ENCODE peak calls at places on chromosomes 7 and 10, in six cellular contexts. Z is dorsolateral prefrontal cortex; S is GM12865; R is colonic mucosa; D is CD4-positive, alpha-beta T cell; B is A549. Y is an unnamed sample.

GRCh38 chr10:43945908-43946307 is 297.2 kb upstream of the ZNF32 start:
- DNase-seq in R (no peak), B (no peak), Z (no peak), S (no peak), D (no peak), Y (no peak)

GRCh38 chr10:61974611-61975010 is 73.1 kb downstream of the ARID5B start:
- DNase-seq in B (no peak), D (no peak), S (peak; percentile 77), R (peak; percentile 74), Z (no peak), Y (no peak)

GRCh38 chr7:37759519-37759918 is 76.0 kb downstream of the GPR141 start:
- DNase-seq in D (no peak), B (no peak), S (no peak), Z (no peak), R (no peak), Y (no peak)

GRCh38 chr10:5952731-5953385 is 24.5 kb downstream of the IL15RA start:
- DNase-seq in Z (no peak), S (no peak), D (no peak), B (no peak), R (no peak), Y (no peak)

GRCh38 chr7:132709971-132710567 is 133.8 kb upstream of the PLXNA4 start:
- DNase-seq in R (no peak), Z (no peak), S (peak; percentile 31), D (peak; percentile 9), B (no peak), Y (peak; percentile 53)

GRCh38 chr10:110641256-110641655 is 2.9 kb upstream of the RBM20 start:
- DNase-seq in B (peak; percentile 75), Z (no peak), S (peak; percentile 36), D (no peak), R (no peak), Y (peak; percentile 11)

GRCh38 chr7:137343483-137343841 is at the start of gene PTN:
- DNase-seq in S (no peak), R (no peak), D (no peak), B (no peak), Z (peak; percentile 22), Y (peak; percentile 6)

GRCh38 chr10:27153855-27154198 is 357 bp downstream of the YME1L1 start:
- DNase-seq in S (peak; percentile 33), D (no peak), B (peak; percentile 28), Z (no peak), R (no peak), Y (no peak)

GRCh38 chr7:129385116-129385515 is 49.1 kb upstream of the STRIP2 start:
- DNase-seq in B (no peak), Z (no peak), D (no peak), S (no peak), R (no peak), Y (no peak)

GRCh38 chr10:78812571-78813318 is 256.0 kb upstream of the ZMIZ1 start:
- DNase-seq in B (no peak), Z (no peak), R (no peak), D (no peak), S (no peak), Y (no peak)

GRCh38 chr7:139776486-139777303 is 1.1 kb downstream of the HIPK2 start:
- DNase-seq in B (peak; percentile 52), S (peak; percentile 56), D (peak; percentile 9), R (peak; percentile 47), Z (no peak), Y (peak; percentile 18)

GRCh38 chr10:87694011-87694794 is 34.5 kb downstream of the PAPSS2 start:
- DNase-seq in Z (no peak), D (no peak), S (no peak), B (no peak), R (peak; percentile 71), Y (no peak)

GRCh38 chr7:98657736-98658135 is 40.7 kb downstream of the NPTX2 start:
- DNase-seq in Z (no peak), R (no peak), B (no peak), S (no peak), D (no peak), Y (no peak)

GRCh38 chr10:109866168-109866994 is 56.9 kb downstream of the XPNPEP1 start:
- DNase-seq in Z (no peak), S (no peak), D (no peak), R (peak; percentile 20), B (no peak), Y (no peak)

GRCh38 chr10:116777006-116777405 is 34.6 kb upstream of the HSPA12A start:
- DNase-seq in D (no peak), B (no peak), S (no peak), R (no peak), Z (no peak), Y (no peak)

GRCh38 chr7:116799912-116800311 is 62.5 kb upstream of the CAPZA2 start:
- DNase-seq in B (no peak), S (no peak), D (no peak), R (no peak), Z (no peak), Y (no peak)

GRCh38 chr7:116802784-116803183 is 59.6 kb upstream of the CAPZA2 start:
- DNase-seq in S (peak; percentile 58), D (no peak), Z (no peak), R (peak; percentile 56), B (peak; percentile 51), Y (peak; percentile 48)

GRCh38 chr7:116801092-116801710 is 61.2 kb upstream of the CAPZA2 start:
- DNase-seq in R (no peak), B (peak; percentile 62), Z (no peak), S (no peak), D (no peak), Y (no peak)

GRCh38 chr7:116802144-116802747 is 60.1 kb upstream of the CAPZA2 start:
- DNase-seq in Z (no peak), S (no peak), D (no peak), R (no peak), B (no peak), Y (no peak)

GRCh38 chr7:116800594-116800993 is 61.8 kb upstream of the CAPZA2 start:
- DNase-seq in R (no peak), B (no peak), D (no peak), Z (no peak), S (no peak), Y (no peak)
- TF ChIP-seq CTCF in R (no peak), B (no peak), D (no peak), Z (no peak), S (no peak), Y (no peak)

GRCh38 chr10:132100556-132101349 is 35.0 kb downstream of the JAKMIP3 start:
- DNase-seq in Z (peak; percentile 16), S (no peak), R (no peak), B (no peak), D (no peak), Y (no peak)

GRCh38 chr10:132099701-132100481 is 34.1 kb downstream of the JAKMIP3 start:
- DNase-seq in R (no peak), S (no peak), Z (peak; percentile 16), B (no peak), D (no peak), Y (no peak)

GRCh38 chr10:132102071-132102716 is 36.4 kb downstream of the JAKMIP3 start:
- DNase-seq in R (no peak), B (no peak), D (no peak), S (no peak), Z (no peak), Y (no peak)

GRCh38 chr10:132102717-132103110 is 37.0 kb downstream of the JAKMIP3 start:
- DNase-seq in R (no peak), D (no peak), Z (no peak), B (no peak), S (no peak), Y (no peak)

GRCh38 chr10:132101529-132101928 is 35.8 kb downstream of the JAKMIP3 start:
- DNase-seq in D (no peak), B (no peak), Z (peak; percentile 38), S (no peak), R (no peak), Y (no peak)
- TF ChIP-seq CTCF in D (no peak), B (no peak), Z (peak; percentile 18), S (no peak), R (no peak), Y (no peak)

GRCh38 chr7:77313086-77313485 is 103.1 kb downstream of the GSAP start:
- DNase-seq in S (no peak), B (no peak), Z (no peak), R (no peak), D (no peak), Y (no peak)

GRCh38 chr7:77310982-77311381 is 105.2 kb downstream of the GSAP start:
- DNase-seq in B (no peak), S (no peak), R (no peak), Z (no peak), D (no peak), Y (no peak)

GRCh38 chr7:77306231-77307067 is 106.8 kb upstream of the FGL2 start:
- DNase-seq in S (no peak), B (no peak), D (no peak), Z (no peak), R (peak; percentile 27), Y (no peak)

GRCh38 chr7:77308792-77309191 is 107.4 kb downstream of the GSAP start:
- DNase-seq in S (no peak), Z (no peak), D (no peak), B (no peak), R (no peak), Y (no peak)

GRCh38 chr7:77309714-77310220 is 106.4 kb downstream of the GSAP start:
- DNase-seq in B (no peak), Z (no peak), D (no peak), R (no peak), S (no peak), Y (no peak)
- TF ChIP-seq CTCF in B (no peak), Z (no peak), D (no peak), R (no peak), S (no peak), Y (no peak)

GRCh38 chr10:95243318-95243617 is 47.5 kb downstream of the PDLIM1 start:
- DNase-seq in B (no peak), Z (no peak), R (no peak), S (no peak), D (no peak), Y (no peak)
- TF ChIP-seq CTCF in B (no peak), Z (no peak), R (no peak), S (no peak), D (no peak), Y (no peak)

Y was measured in Calu3.